ENCODE peak calls at places on chromosomes 7 and 10, in five cellular contexts. One of them, this sample, is unnamed.

GRCh38 chr10:119315128-119316001 is 108.0 kb downstream of the GRK5 start:
- DNase-seq in IMR-90: peak; percentile 98
- DNase-seq in H1: no peak
- DNase-seq in K562: peak; percentile 63
- DNase-seq in HepG2: peak; percentile 83
- DNase-seq in this sample: peak; percentile 57

GRCh38 chr7:146375155-146375554 is 258.6 kb downstream of the CNTNAP2 start:
- DNase-seq in K562: no peak
- DNase-seq in IMR-90: no peak
- DNase-seq in H1: no peak
- DNase-seq in HepG2: no peak
- DNase-seq in this sample: no peak

GRCh38 chr10:131199646-131200045 is 111.9 kb downstream of the TCERG1L start:
- DNase-seq in H1: no peak
- DNase-seq in IMR-90: no peak
- DNase-seq in HepG2: no peak
- DNase-seq in K562: no peak
- DNase-seq in this sample: no peak

GRCh38 chr7:111006040-111006439 is 84.9 kb upstream of the LRRN3 start:
- DNase-seq in K562: no peak
- DNase-seq in IMR-90: no peak
- DNase-seq in H1: no peak
- DNase-seq in HepG2: no peak
- DNase-seq in this sample: no peak

GRCh38 chr10:30671011-30671616 is 41.6 kb upstream of the LYZL2 start:
- DNase-seq in H1: no peak
- DNase-seq in K562: peak; percentile 20
- DNase-seq in IMR-90: peak; percentile 81
- DNase-seq in HepG2: peak; percentile 67
- DNase-seq in this sample: peak; percentile 90

GRCh38 chr10:128539784-128540759 is 413.8 kb upstream of the MKI67 start:
- DNase-seq in IMR-90: no peak
- DNase-seq in H1: peak; percentile 62
- DNase-seq in K562: no peak
- DNase-seq in HepG2: no peak
- DNase-seq in this sample: no peak

GRCh38 chr7:139626817-139627216 is 103.3 kb downstream of the CLEC2L start:
- DNase-seq in H1: no peak
- DNase-seq in K562: no peak
- DNase-seq in IMR-90: no peak
- DNase-seq in HepG2: no peak
- DNase-seq in this sample: no peak

GRCh38 chr10:61898435-61898778 is 3.1 kb upstream of the ARID5B start:
- DNase-seq in K562: no peak
- DNase-seq in HepG2: no peak
- DNase-seq in H1: no peak
- DNase-seq in IMR-90: no peak
- DNase-seq in this sample: no peak

GRCh38 chr7:129969881-129970446 is 17.2 kb upstream of the UBE2H start:
- DNase-seq in HepG2: no peak
- DNase-seq in K562: no peak
- DNase-seq in H1: no peak
- DNase-seq in IMR-90: peak; percentile 84
- DNase-seq in this sample: peak; percentile 96

GRCh38 chr7:121012919-121013318 is 24.4 kb downstream of the CPED1 start:
- DNase-seq in IMR-90: no peak
- DNase-seq in H1: no peak
- DNase-seq in HepG2: no peak
- DNase-seq in K562: no peak
- DNase-seq in this sample: no peak

GRCh38 chr10:124324451-124324850 is 94.3 kb downstream of the OAT start:
- DNase-seq in IMR-90: no peak
- DNase-seq in H1: no peak
- DNase-seq in HepG2: no peak
- DNase-seq in K562: no peak
- DNase-seq in this sample: no peak

GRCh38 chr7:127594490-127594889 is 954 bp downstream of the FSCN3 start:
- DNase-seq in IMR-90: no peak
- DNase-seq in K562: no peak
- DNase-seq in H1: no peak
- DNase-seq in HepG2: peak; percentile 35
- DNase-seq in this sample: no peak

GRCh38 chr7:27771111-27771510 is 31.1 kb downstream of the TAX1BP1 start:
- DNase-seq in IMR-90: no peak
- DNase-seq in HepG2: no peak
- DNase-seq in K562: no peak
- DNase-seq in H1: no peak
- DNase-seq in this sample: no peak

GRCh38 chr7:120053390-120053961 is 219.5 kb upstream of the KCND2 start:
- DNase-seq in K562: no peak
- DNase-seq in HepG2: no peak
- DNase-seq in IMR-90: peak; percentile 82
- DNase-seq in H1: no peak
- DNase-seq in this sample: no peak

GRCh38 chr7:10802526-10802925 is 171.1 kb upstream of the PHF14 start:
- DNase-seq in K562: no peak
- DNase-seq in HepG2: no peak
- DNase-seq in IMR-90: peak; percentile 13
- DNase-seq in H1: no peak
- DNase-seq in this sample: no peak

GRCh38 chr10:119316729-119317097 is 109.3 kb downstream of the GRK5 start:
- DNase-seq in HepG2: peak; percentile 89
- DNase-seq in K562: peak; percentile 49
- DNase-seq in IMR-90: peak; percentile 92
- DNase-seq in H1: no peak
- DNase-seq in this sample: peak; percentile 67

GRCh38 chr7:34043461-34044318 is 138.4 kb downstream of the BMPER start:
- DNase-seq in K562: no peak
- DNase-seq in H1: no peak
- DNase-seq in IMR-90: no peak
- DNase-seq in HepG2: no peak
- DNase-seq in this sample: no peak

GRCh38 chr10:60549686-60550085 is 160.0 kb upstream of the ANK3 start:
- DNase-seq in H1: no peak
- DNase-seq in K562: no peak
- DNase-seq in HepG2: peak; percentile 6
- DNase-seq in IMR-90: no peak
- DNase-seq in this sample: peak; percentile 24

GRCh38 chr10:62681211-62681940 is 123.1 kb upstream of the ADO start:
- DNase-seq in HepG2: peak; percentile 36
- DNase-seq in K562: no peak
- DNase-seq in IMR-90: no peak
- DNase-seq in H1: peak; percentile 49
- DNase-seq in this sample: no peak

GRCh38 chr10:4159173-4159572 is 374.2 kb upstream of the KLF6 start:
- DNase-seq in HepG2: no peak
- DNase-seq in K562: no peak
- DNase-seq in H1: no peak
- DNase-seq in IMR-90: no peak
- DNase-seq in this sample: no peak

GRCh38 chr10:125263551-125263950 is 103.2 kb upstream of the CTBP2 start:
- DNase-seq in HepG2: peak; percentile 5
- DNase-seq in K562: no peak
- DNase-seq in IMR-90: peak; percentile 45
- DNase-seq in H1: no peak
- DNase-seq in this sample: no peak

GRCh38 chr10:111593578-111593977 is 516.7 kb downstream of the ADRA2A start:
- DNase-seq in K562: no peak
- DNase-seq in IMR-90: no peak
- DNase-seq in H1: no peak
- DNase-seq in HepG2: no peak
- DNase-seq in this sample: no peak

GRCh38 chr7:139683137-139683871 is 94.5 kb downstream of the HIPK2 start:
- DNase-seq in HepG2: no peak
- DNase-seq in K562: no peak
- DNase-seq in IMR-90: peak; percentile 61
- DNase-seq in H1: no peak
- DNase-seq in this sample: no peak

GRCh38 chr10:85978566-85979358 is 387.8 kb downstream of the GRID1 start:
- DNase-seq in H1: no peak
- DNase-seq in HepG2: no peak
- DNase-seq in K562: no peak
- DNase-seq in IMR-90: no peak
- DNase-seq in this sample: no peak

GRCh38 chr7:113339661-113340060 is 221.3 kb upstream of the SMIM30 start:
- DNase-seq in K562: no peak
- DNase-seq in H1: no peak
- DNase-seq in IMR-90: no peak
- DNase-seq in HepG2: no peak
- DNase-seq in this sample: no peak

GRCh38 chr7:2237109-2237602 is 4.4 kb upstream of the MAD1L1 start:
- DNase-seq in HepG2: no peak
- DNase-seq in IMR-90: no peak
- DNase-seq in K562: no peak
- DNase-seq in H1: no peak
- DNase-seq in this sample: no peak

GRCh38 chr10:63197304-63198092 is 64.4 kb downstream of the NRBF2 start:
- DNase-seq in IMR-90: peak; percentile 93
- DNase-seq in K562: no peak
- DNase-seq in HepG2: no peak
- DNase-seq in H1: no peak
- DNase-seq in this sample: no peak

GRCh38 chr7:46909601-46910051 is 672.3 kb downstream of the TNS3 start:
- DNase-seq in H1: no peak
- DNase-seq in HepG2: no peak
- DNase-seq in K562: no peak
- DNase-seq in IMR-90: peak; percentile 70
- DNase-seq in this sample: no peak

GRCh38 chr10:30751678-30752331 is 122.3 kb upstream of the LYZL2 start:
- DNase-seq in H1: peak; percentile 82
- DNase-seq in IMR-90: peak; percentile 75
- DNase-seq in HepG2: no peak
- DNase-seq in K562: peak; percentile 18
- DNase-seq in this sample: peak; percentile 76

GRCh38 chr10:11875499-11876281 is 52.5 kb downstream of the PROSER2 start:
- DNase-seq in H1: no peak
- DNase-seq in HepG2: peak; percentile 96
- DNase-seq in IMR-90: peak; percentile 87
- DNase-seq in K562: peak; percentile 81
- DNase-seq in this sample: peak; percentile 48

GRCh38 chr7:94062372-94062771 is 58.2 kb upstream of the BET1 start:
- DNase-seq in K562: no peak
- DNase-seq in HepG2: no peak
- DNase-seq in H1: no peak
- DNase-seq in IMR-90: peak; percentile 47
- DNase-seq in this sample: no peak
- H2AFZ ChIP-seq in K562: no peak overlapping the region
- H2AFZ ChIP-seq in HepG2: no peak overlapping the region
- H2AFZ ChIP-seq in H1: peak overlapping the region; percentile 20
- H2AFZ ChIP-seq in IMR-90: no peak overlapping the region
- H2AFZ ChIP-seq in this sample: no peak overlapping the region

GRCh38 chr10:110005716-110006115 is 2.1 kb upstream of the ADD3 start:
- DNase-seq in HepG2: peak; percentile 35
- DNase-seq in H1: no peak
- DNase-seq in IMR-90: peak; percentile 88
- DNase-seq in K562: no peak
- DNase-seq in this sample: no peak
- TF ChIP-seq POLR2A in HepG2: no peak
- TF ChIP-seq POLR2A in H1: no peak
- TF ChIP-seq POLR2A in IMR-90: no peak
- TF ChIP-seq POLR2A in K562: no peak
- TF ChIP-seq POLR2A in this sample: no peak

GRCh38 chr7:157657741-157658740 is 321.2 kb downstream of the DNAJB6 start:
- DNase-seq in H1: no peak
- DNase-seq in K562: no peak
- DNase-seq in HepG2: no peak
- DNase-seq in IMR-90: no peak
- DNase-seq in this sample: no peak
- H3K9me3 ChIP-seq in H1: no peaks in the 10 kb centered on the region
- H3K9me3 ChIP-seq in K562: peaks cover 3% of the 10 kb centered on the region
- H3K9me3 ChIP-seq in HepG2: no peaks in the 10 kb centered on the region
- H3K9me3 ChIP-seq in IMR-90: peaks cover 52% of the 10 kb centered on the region
- H3K9me3 ChIP-seq in this sample: peaks cover 2% of the 10 kb centered on the region

DNA sequence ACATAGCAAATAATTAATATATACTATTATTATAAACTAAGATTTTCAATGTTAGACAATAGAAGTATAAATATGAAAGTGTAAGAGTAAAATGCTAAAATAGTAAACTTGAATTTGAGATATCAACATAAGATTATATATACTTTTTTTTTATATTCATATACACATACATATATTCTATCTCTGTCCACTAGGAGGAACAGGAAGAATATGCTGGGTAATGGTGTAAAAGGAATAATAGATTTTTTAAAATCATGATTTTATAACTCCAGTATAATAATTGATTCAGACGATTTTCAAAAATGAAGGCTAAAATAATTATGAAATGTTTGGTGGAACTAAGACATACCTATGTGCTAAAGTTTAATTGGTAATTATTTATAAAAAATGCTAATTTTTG is 37.7 kb downstream of the AGMO start:
- DNase-seq in K562: no peak
- DNase-seq in IMR-90: no peak
- DNase-seq in H1: no peak
- DNase-seq in HepG2: no peak
- DNase-seq in this sample: no peak
- H2AFZ ChIP-seq in K562: no peak overlapping the region
- H2AFZ ChIP-seq in IMR-90: no peak overlapping the region
- H2AFZ ChIP-seq in H1: no peak overlapping the region
- H2AFZ ChIP-seq in HepG2: no peak overlapping the region
- H2AFZ ChIP-seq in this sample: no peak overlapping the region

GRCh38 chr7:44617225-44617885 is 10.9 kb downstream of the OGDH start:
- DNase-seq in HepG2: no peak
- DNase-seq in K562: no peak
- DNase-seq in IMR-90: peak; percentile 82
- DNase-seq in H1: no peak
- DNase-seq in this sample: no peak
- TF ChIP-seq POLR2A in HepG2: no peak
- TF ChIP-seq POLR2A in K562: no peak
- TF ChIP-seq POLR2A in IMR-90: no peak
- TF ChIP-seq POLR2A in H1: no peak
- TF ChIP-seq POLR2A in this sample: no peak

DNA sequence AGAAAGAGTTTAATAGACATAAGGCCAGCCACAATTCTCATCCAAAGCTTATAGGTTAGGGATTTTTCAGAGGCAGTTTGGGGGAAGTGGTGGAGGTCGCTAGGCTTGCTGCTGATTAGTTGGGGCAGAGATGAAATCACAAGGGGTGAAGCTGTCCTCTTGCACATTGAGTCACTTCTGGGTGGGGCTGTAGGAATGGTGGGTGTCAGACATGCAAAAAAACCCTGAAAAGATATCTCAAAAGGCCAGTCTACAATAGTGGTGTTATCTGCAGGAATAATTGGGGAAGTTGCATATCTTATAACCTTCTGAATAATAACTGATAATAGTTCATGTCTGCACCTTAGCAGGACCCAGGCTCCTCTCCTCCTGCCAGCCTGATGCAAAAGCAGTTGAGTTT is 2.1 kb downstream of the FAM24B start:
- DNase-seq in HepG2: no peak
- DNase-seq in K562: peak; percentile 31
- DNase-seq in IMR-90: no peak
- DNase-seq in H1: no peak
- DNase-seq in this sample: no peak
- H3K9me3 ChIP-seq in HepG2: no peaks in the 10 kb centered on the region
- H3K9me3 ChIP-seq in K562: no peaks in the 10 kb centered on the region
- H3K9me3 ChIP-seq in IMR-90: no peaks in the 10 kb centered on the region
- H3K9me3 ChIP-seq in H1: no peaks in the 10 kb centered on the region
- H3K9me3 ChIP-seq in this sample: no peaks in the 10 kb centered on the region